ENCODE peak calls at places on chromosomes 7 and 10, in four cellular contexts. Y is GM23248, F is NAMALWA, Z is HFF-Myc. V is an unnamed sample.

GRCh38 chr7:90621130-90621891 is 25.2 kb downstream of the CDK14 start:
- DNase-seq in F (no peak), Z (no peak), Y (no peak), V (no peak)

GRCh38 chr7:133207687-133208086 is 45.2 kb upstream of the EXOC4 start:
- DNase-seq in Y (peak; percentile 23), F (peak; percentile 58), Z (no peak), V (no peak)

GRCh38 chr7:127578711-127579275 is 6.6 kb downstream of the GCC1 start:
- DNase-seq in Y (no peak), F (no peak), Z (no peak), V (no peak)

GRCh38 chr10:13880760-13881159 is 294.0 kb downstream of the PRPF18 start:
- DNase-seq in F (no peak), Z (no peak), Y (no peak), V (no peak)

GRCh38 chr10:71805776-71806705 is 32.7 kb upstream of the VSIR start:
- DNase-seq in Y (no peak), F (no peak), Z (no peak), V (no peak)

GRCh38 chr7:123787227-123788007 is 38.6 kb upstream of the WASL start:
- DNase-seq in Y (no peak), Z (no peak), F (no peak), V (no peak)

GRCh38 chr10:28940158-28940888 is 263.0 kb downstream of the BAMBI start:
- DNase-seq in Z (no peak), Y (no peak), F (no peak), V (no peak)

GRCh38 chr7:38070718-38071117 is 107.3 kb upstream of the STARD3NL start:
- DNase-seq in Z (no peak), Y (peak; percentile 39), F (peak; percentile 6), V (no peak)

GRCh38 chr10:16231734-16232133 is 205.1 kb upstream of the PTER start:
- DNase-seq in Y (no peak), F (no peak), Z (no peak), V (no peak)

GRCh38 chr10:63430999-63431356 is 34.8 kb downstream of the JMJD1C start:
- DNase-seq in Y (no peak), Z (no peak), F (no peak), V (no peak)

GRCh38 chr7:78020131-78020873 is 221.7 kb downstream of the PHTF2 start:
- DNase-seq in Y (peak; percentile 92), Z (peak; percentile 70), F (peak; percentile 79), V (peak; percentile 41)

GRCh38 chr10:70736470-70736982 is 48.7 kb downstream of the TBATA start:
- DNase-seq in Y (no peak), F (no peak), Z (no peak), V (no peak)

GRCh38 chr7:76293407-76293901 is 9.0 kb upstream of the HSPB1 start:
- DNase-seq in Y (no peak), F (no peak), Z (no peak), V (no peak)

GRCh38 chr10:108521827-108522503 is 1357.5 kb upstream of the SORCS1 start:
- DNase-seq in Y (no peak), Z (no peak), F (no peak), V (no peak)

GRCh38 chr7:72446566-72447462 is 34.7 kb upstream of the CALN1 start:
- DNase-seq in F (no peak), Y (no peak), Z (no peak), V (no peak)

GRCh38 chr10:132398566-132398991 is 1.6 kb downstream of the PWWP2B start:
- DNase-seq in Y (no peak), F (no peak), Z (no peak), V (no peak)

GRCh38 chr10:26821699-26822542 is 38.8 kb downstream of the ABI1 start:
- DNase-seq in F (no peak), Y (no peak), Z (no peak), V (no peak)

GRCh38 chr7:29337628-29338116 is 143.1 kb downstream of the CHN2 start:
- DNase-seq in F (no peak), Y (no peak), Z (no peak), V (no peak)

GRCh38 chr10:21495686-21496284 is 29.7 kb downstream of the SKIDA1 start:
- DNase-seq in F (peak; percentile 91), Z (no peak), Y (peak; percentile 84), V (no peak)

V was measured in BJ.